ENCODE peak calls at places on chromosomes 3 and 15, in four cellular contexts. D is upper lobe of right lung, Q is adrenal gland, V is D721Med. K is an unnamed sample.

GRCh38 chr15:53448215-53449001 is 311.1 kb downstream of the WDR72 start:
- DNase-seq in D (no peak), V (no peak), Q (peak; percentile 8), K (no peak)

GRCh38 chr3:142997330-142997729 is 4.0 kb upstream of the U2SURP start:
- DNase-seq in Q (peak; percentile 21), V (no peak), D (no peak), K (no peak)

GRCh38 chr3:124223853-124224252 is 231.9 kb upstream of the ROPN1 start:
- DNase-seq in V (no peak), D (no peak), Q (no peak), K (no peak)

GRCh38 chr15:88232771-88233170 is 23.8 kb downstream of the NTRK3 start:
- DNase-seq in Q (no peak), V (no peak), D (no peak), K (no peak)

GRCh38 chr3:106765342-106765741 is 611.9 kb upstream of the CCDC54 start:
- DNase-seq in Q (no peak), V (no peak), D (no peak), K (peak; percentile 70)

GRCh38 chr15:93362203-93362602 is 273.2 kb upstream of the RGMA start:
- DNase-seq in Q (no peak), V (no peak), D (no peak), K (no peak)

GRCh38 chr15:73480051-73480450 is 37.1 kb downstream of the REC114 start:
- DNase-seq in Q (no peak), V (no peak), D (no peak), K (no peak)

GRCh38 chr3:32280262-32280910 is 41.9 kb downstream of the CMTM8 start:
- DNase-seq in Q (no peak), V (no peak), D (no peak), K (no peak)

GRCh38 chr3:120039642-120040610 is 54.3 kb downstream of the GSK3B start:
- DNase-seq in V (no peak), Q (no peak), D (no peak), K (no peak)

GRCh38 chr3:187989458-187990153 is 164.4 kb upstream of the LPP start:
- DNase-seq in D (no peak), V (no peak), Q (no peak), K (no peak)

DNA sequence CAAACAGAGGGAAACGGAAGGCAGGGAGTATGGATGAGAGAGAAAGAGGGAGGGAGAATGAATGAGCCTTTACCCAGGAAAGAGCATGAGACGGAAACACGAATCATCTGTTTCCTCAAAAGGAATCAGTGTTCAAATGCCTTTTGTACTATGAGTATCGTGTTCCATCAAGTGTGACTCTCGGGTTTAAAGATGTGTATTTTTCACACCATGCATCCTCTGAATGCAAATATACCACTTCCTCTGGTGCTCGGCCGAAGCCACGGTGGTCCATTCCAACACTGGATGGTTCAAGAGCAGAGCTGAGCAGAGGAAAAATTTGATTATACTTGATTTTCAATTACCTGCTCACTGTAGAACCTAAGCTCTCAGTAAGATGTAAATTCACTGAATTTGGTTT is 505.1 kb downstream of the MECOM start:
- DNase-seq in V (no peak), Q (no peak), D (no peak), K (no peak)
- TF ChIP-seq CTCF in V (no peak), Q (no peak), D (no peak), K (no peak)

GRCh38 chr3:169744332-169745054 is 20.4 kb downstream of the TERC start:
- DNase-seq in D (no peak), V (no peak), Q (no peak), K (no peak)
- TF ChIP-seq CTCF in D (peak; percentile 40), V (peak; percentile 33), Q (peak; percentile 41), K (peak; percentile 54)

DNA sequence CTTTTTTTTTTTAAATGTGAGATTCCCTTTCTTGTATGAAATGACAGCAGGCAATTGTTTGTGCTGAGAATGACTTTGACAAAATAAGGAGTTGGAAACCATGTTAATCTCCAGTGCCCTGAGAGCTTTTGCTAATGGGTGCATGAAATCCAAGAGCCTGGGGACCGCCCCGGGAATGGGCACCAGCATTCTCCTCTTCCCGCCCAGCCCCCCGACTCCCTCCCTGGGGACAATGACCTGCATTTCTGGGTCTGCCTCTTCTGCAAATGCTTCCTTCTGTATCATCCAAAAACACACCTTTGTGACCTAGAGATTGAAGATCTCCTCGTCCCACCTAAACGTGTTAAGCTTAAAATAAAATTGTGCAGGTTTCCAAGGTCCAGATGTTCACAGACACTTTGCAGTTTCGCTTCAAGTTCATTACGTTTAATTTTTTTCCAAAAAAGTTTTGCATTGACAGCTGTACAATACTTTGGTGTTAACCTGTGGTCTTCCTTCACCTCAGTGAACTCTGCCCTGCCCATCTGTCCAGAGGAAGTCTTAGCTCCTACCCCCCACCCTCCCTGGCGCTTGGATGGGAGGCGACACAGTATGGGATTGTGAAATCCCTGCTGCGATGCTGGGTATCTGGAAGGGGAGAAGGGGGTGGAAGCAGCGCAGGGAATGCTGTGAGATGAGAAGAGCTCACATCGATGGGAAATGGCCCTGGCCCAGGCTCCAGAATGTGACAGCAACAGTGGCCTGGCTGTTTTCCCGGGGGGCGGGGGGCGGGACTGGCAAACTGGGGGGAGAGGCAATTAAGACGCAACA is 50.1 kb downstream of the TLE3 start:
- DNase-seq in D (peak; percentile 46), Q (no peak), V (no peak), K (no peak)
- TF ChIP-seq CTCF in D (no peak), Q (no peak), V (no peak), K (no peak)

GRCh38 chr3:133487920-133488540 is 85.5 kb upstream of the CDV3 start:
- DNase-seq in Q (no peak), D (no peak), V (no peak), K (no peak)
- TF ChIP-seq CTCF in Q (peak; percentile 54), D (peak; percentile 78), V (peak; percentile 8), K (peak; percentile 89)

GRCh38 chr15:43361313-43361903 is 9.4 kb downstream of the ZSCAN29 start:
- DNase-seq in Q (no peak), V (no peak), D (no peak), K (no peak)

GRCh38 chr15:43360821-43361220 is 10.0 kb downstream of the ZSCAN29 start:
- DNase-seq in D (no peak), V (no peak), Q (no peak), K (no peak)
- TF ChIP-seq CTCF in D (no peak), V (no peak), Q (no peak), K (no peak)

GRCh38 chr15:50148362-50148963 is 29.4 kb upstream of the ATP8B4 start:
- DNase-seq in V (no peak), Q (peak; percentile 34), D (no peak), K (peak; percentile 76)
- TF ChIP-seq CTCF in V (peak; percentile 73), Q (peak; percentile 46), D (peak; percentile 10), K (peak; percentile 81)

GRCh38 chr3:149527531-149528343 is 53.2 kb downstream of the TM4SF4 start:
- DNase-seq in D (no peak), V (no peak), Q (no peak), K (no peak)
- TF ChIP-seq CTCF in D (peak; percentile 27), V (peak; percentile 27), Q (no peak), K (peak; percentile 11)

DNA sequence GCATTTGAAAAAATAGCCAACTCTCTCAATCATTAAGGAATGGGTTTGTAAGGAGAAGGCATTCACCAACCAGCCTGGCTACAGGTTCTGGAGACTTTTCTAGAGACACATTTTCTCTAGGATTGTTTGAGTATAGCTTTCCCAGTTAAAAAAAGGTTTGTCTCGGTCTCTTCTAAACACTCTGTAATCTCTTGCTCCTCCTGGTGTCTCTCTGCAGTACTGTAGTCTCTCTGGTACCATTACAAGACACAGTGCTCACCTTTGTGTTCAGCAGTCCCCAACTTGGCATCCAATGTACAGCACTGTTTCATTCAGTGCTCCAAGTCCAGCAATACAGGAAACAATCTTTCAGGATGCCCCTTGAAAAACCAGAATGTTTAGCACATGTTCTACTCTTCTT is 534.4 kb downstream of the ZNF385D start:
- DNase-seq in V (no peak), D (no peak), Q (no peak), K (peak; percentile 21)
- TF ChIP-seq CTCF in V (peak; percentile 31), D (no peak), Q (no peak), K (peak; percentile 72)